ENCODE peak calls at places on chromosomes 5 and 9, in eight cellular contexts. One of them, this sample, is unnamed.

GRCh38 chr9:91427873-91428272 is 4.2 kb upstream of the NFIL3 start:
- DNase-seq in psoas muscle: no peak
- DNase-seq in neural progenitor cell: no peak
- DNase-seq in HFFc6: peak; percentile 41
- DNase-seq in GM23338: no peak
- DNase-seq in GM20000: no peak
- DNase-seq in lung: no peak
- DNase-seq in foreskin keratinocyte: peak; percentile 70
- DNase-seq in this sample: no peak

GRCh38 chr5:168683927-168684295 is 104.7 kb upstream of the PANK3 start:
- DNase-seq in psoas muscle: no peak
- DNase-seq in neural progenitor cell: no peak
- DNase-seq in HFFc6: no peak
- DNase-seq in GM23338: no peak
- DNase-seq in GM20000: no peak
- DNase-seq in lung: no peak
- DNase-seq in foreskin keratinocyte: no peak
- DNase-seq in this sample: no peak

GRCh38 chr5:153654892-153655520 is 164.5 kb downstream of the GRIA1 start:
- DNase-seq in psoas muscle: no peak
- DNase-seq in neural progenitor cell: no peak
- DNase-seq in HFFc6: peak; percentile 48
- DNase-seq in GM23338: no peak
- DNase-seq in GM20000: no peak
- DNase-seq in lung: no peak
- DNase-seq in foreskin keratinocyte: no peak
- DNase-seq in this sample: no peak

GRCh38 chr5:74638776-74639537 is 1.6 kb downstream of the ENC1 start:
- DNase-seq in psoas muscle: no peak
- DNase-seq in neural progenitor cell: no peak
- DNase-seq in HFFc6: peak; percentile 25
- DNase-seq in GM23338: no peak
- DNase-seq in GM20000: peak; percentile 50
- DNase-seq in lung: no peak
- DNase-seq in foreskin keratinocyte: peak; percentile 66
- DNase-seq in this sample: no peak

GRCh38 chr9:7536310-7536939 is 263.2 kb downstream of the DMAC1 start:
- DNase-seq in psoas muscle: peak; percentile 15
- DNase-seq in neural progenitor cell: peak; percentile 74
- DNase-seq in HFFc6: no peak
- DNase-seq in GM23338: peak; percentile 87
- DNase-seq in GM20000: peak; percentile 58
- DNase-seq in lung: peak; percentile 44
- DNase-seq in foreskin keratinocyte: peak; percentile 4
- DNase-seq in this sample: peak; percentile 68

GRCh38 chr5:57653636-57654290 is 171.2 kb upstream of the ACTBL2 start:
- DNase-seq in psoas muscle: no peak
- DNase-seq in neural progenitor cell: no peak
- DNase-seq in HFFc6: no peak
- DNase-seq in GM23338: no peak
- DNase-seq in GM20000: no peak
- DNase-seq in lung: no peak
- DNase-seq in foreskin keratinocyte: no peak
- DNase-seq in this sample: no peak

GRCh38 chr9:80866576-80867227 is 822.6 kb downstream of the TLE1 start:
- DNase-seq in psoas muscle: no peak
- DNase-seq in neural progenitor cell: no peak
- DNase-seq in HFFc6: no peak
- DNase-seq in GM23338: no peak
- DNase-seq in GM20000: no peak
- DNase-seq in lung: no peak
- DNase-seq in foreskin keratinocyte: peak; percentile 83
- DNase-seq in this sample: no peak

GRCh38 chr5:163658702-163659567 is 153.5 kb downstream of the MAT2B start:
- DNase-seq in psoas muscle: no peak
- DNase-seq in neural progenitor cell: no peak
- DNase-seq in HFFc6: no peak
- DNase-seq in GM23338: no peak
- DNase-seq in GM20000: no peak
- DNase-seq in lung: no peak
- DNase-seq in foreskin keratinocyte: no peak
- DNase-seq in this sample: no peak

GRCh38 chr5:14760548-14761002 is 96.1 kb downstream of the OTULIN start:
- DNase-seq in psoas muscle: peak; percentile 44
- DNase-seq in neural progenitor cell: no peak
- DNase-seq in HFFc6: no peak
- DNase-seq in GM23338: no peak
- DNase-seq in GM20000: no peak
- DNase-seq in lung: no peak
- DNase-seq in foreskin keratinocyte: no peak
- DNase-seq in this sample: no peak

GRCh38 chr5:119071573-119071874 is 637 bp downstream of the DMXL1 start:
- DNase-seq in psoas muscle: no peak
- DNase-seq in neural progenitor cell: no peak
- DNase-seq in HFFc6: no peak
- DNase-seq in GM23338: peak; percentile 24
- DNase-seq in GM20000: no peak
- DNase-seq in lung: no peak
- DNase-seq in foreskin keratinocyte: no peak
- DNase-seq in this sample: no peak

GRCh38 chr5:82259172-82259800 is 18.9 kb downstream of the RPS23 start:
- DNase-seq in psoas muscle: no peak
- DNase-seq in neural progenitor cell: no peak
- DNase-seq in HFFc6: peak; percentile 50
- DNase-seq in GM23338: peak; percentile 62
- DNase-seq in GM20000: no peak
- DNase-seq in lung: no peak
- DNase-seq in foreskin keratinocyte: peak; percentile 29
- DNase-seq in this sample: no peak

GRCh38 chr5:173913686-173914321 is 25.7 kb downstream of the CPEB4 start:
- DNase-seq in psoas muscle: no peak
- DNase-seq in neural progenitor cell: no peak
- DNase-seq in HFFc6: no peak
- DNase-seq in GM23338: no peak
- DNase-seq in GM20000: no peak
- DNase-seq in lung: no peak
- DNase-seq in foreskin keratinocyte: no peak
- DNase-seq in this sample: no peak

GRCh38 chr5:157941616-157942015 is 82.7 kb upstream of the CLINT1 start:
- DNase-seq in psoas muscle: no peak
- DNase-seq in neural progenitor cell: no peak
- DNase-seq in HFFc6: no peak
- DNase-seq in GM23338: no peak
- DNase-seq in GM20000: no peak
- DNase-seq in lung: no peak
- DNase-seq in foreskin keratinocyte: peak; percentile 40
- DNase-seq in this sample: no peak

GRCh38 chr5:160649304-160649703 is 202.7 kb downstream of the ATP10B start:
- DNase-seq in psoas muscle: no peak
- DNase-seq in neural progenitor cell: peak; percentile 67
- DNase-seq in HFFc6: no peak
- DNase-seq in GM23338: peak; percentile 64
- DNase-seq in GM20000: peak; percentile 8
- DNase-seq in lung: no peak
- DNase-seq in foreskin keratinocyte: peak; percentile 5
- DNase-seq in this sample: peak; percentile 26

DNA sequence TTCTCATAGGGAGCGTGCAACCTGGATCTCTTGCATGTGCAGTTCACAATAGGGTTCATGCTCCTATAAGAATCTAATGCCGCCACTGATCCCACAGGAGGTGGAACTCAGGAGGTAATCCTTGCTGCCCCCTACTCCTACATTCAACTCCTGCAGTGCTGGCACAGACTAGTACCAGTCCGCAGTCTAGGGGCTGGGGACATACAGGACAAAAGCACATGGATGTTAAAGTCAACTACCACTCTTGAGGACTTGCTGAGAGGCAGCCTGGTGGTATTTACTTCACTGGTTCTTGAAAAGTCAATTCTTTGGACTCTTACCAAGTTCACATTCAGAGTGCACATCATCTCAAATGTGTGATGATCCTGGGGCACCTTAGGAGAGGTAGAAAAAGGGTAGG is 33.0 kb downstream of the MTMR12 start:
- DNase-seq in psoas muscle: no peak
- DNase-seq in neural progenitor cell: no peak
- DNase-seq in HFFc6: no peak
- DNase-seq in GM23338: no peak
- DNase-seq in GM20000: no peak
- DNase-seq in lung: no peak
- DNase-seq in foreskin keratinocyte: no peak
- DNase-seq in this sample: peak; percentile 57
- TF ChIP-seq CTCF in psoas muscle: no peak
- TF ChIP-seq CTCF in neural progenitor cell: no peak
- TF ChIP-seq CTCF in HFFc6: no peak
- TF ChIP-seq CTCF in GM23338: no peak
- TF ChIP-seq CTCF in GM20000: no peak
- TF ChIP-seq CTCF in lung: no peak
- TF ChIP-seq CTCF in foreskin keratinocyte: no peak
- TF ChIP-seq CTCF in this sample: no peak

GRCh38 chr5:1736065-1736464 is 63.6 kb downstream of the MRPL36 start:
- DNase-seq in psoas muscle: no peak
- DNase-seq in neural progenitor cell: no peak
- DNase-seq in HFFc6: no peak
- DNase-seq in GM23338: no peak
- DNase-seq in GM20000: no peak
- DNase-seq in lung: no peak
- DNase-seq in foreskin keratinocyte: no peak
- DNase-seq in this sample: no peak

GRCh38 chr5:1735320-1735970 is 64.2 kb downstream of the MRPL36 start:
- DNase-seq in psoas muscle: no peak
- DNase-seq in neural progenitor cell: no peak
- DNase-seq in HFFc6: no peak
- DNase-seq in GM23338: no peak
- DNase-seq in GM20000: no peak
- DNase-seq in lung: no peak
- DNase-seq in foreskin keratinocyte: no peak
- DNase-seq in this sample: no peak

GRCh38 chr5:1736889-1737711 is 62.5 kb downstream of the MRPL36 start:
- DNase-seq in psoas muscle: no peak
- DNase-seq in neural progenitor cell: no peak
- DNase-seq in HFFc6: no peak
- DNase-seq in GM23338: peak; percentile 56
- DNase-seq in GM20000: no peak
- DNase-seq in lung: no peak
- DNase-seq in foreskin keratinocyte: no peak
- DNase-seq in this sample: no peak

GRCh38 chr5:1734908-1735289 is 64.7 kb downstream of the MRPL36 start:
- DNase-seq in psoas muscle: no peak
- DNase-seq in neural progenitor cell: no peak
- DNase-seq in HFFc6: no peak
- DNase-seq in GM23338: no peak
- DNase-seq in GM20000: no peak
- DNase-seq in lung: peak; percentile 22
- DNase-seq in foreskin keratinocyte: no peak
- DNase-seq in this sample: no peak

GRCh38 chr5:1737790-1738405 is 61.7 kb downstream of the MRPL36 start:
- DNase-seq in psoas muscle: no peak
- DNase-seq in neural progenitor cell: peak; percentile 54
- DNase-seq in HFFc6: peak; percentile 16
- DNase-seq in GM23338: peak; percentile 63
- DNase-seq in GM20000: peak; percentile 80
- DNase-seq in lung: no peak
- DNase-seq in foreskin keratinocyte: peak; percentile 9
- DNase-seq in this sample: no peak
- TF ChIP-seq CTCF in psoas muscle: peak; percentile 25
- TF ChIP-seq CTCF in neural progenitor cell: peak; percentile 76
- TF ChIP-seq CTCF in HFFc6: peak; percentile 87
- TF ChIP-seq CTCF in GM23338: peak; percentile 79
- TF ChIP-seq CTCF in GM20000: peak; percentile 58
- TF ChIP-seq CTCF in lung: no peak
- TF ChIP-seq CTCF in foreskin keratinocyte: peak; percentile 79
- TF ChIP-seq CTCF in this sample: no peak

DNA sequence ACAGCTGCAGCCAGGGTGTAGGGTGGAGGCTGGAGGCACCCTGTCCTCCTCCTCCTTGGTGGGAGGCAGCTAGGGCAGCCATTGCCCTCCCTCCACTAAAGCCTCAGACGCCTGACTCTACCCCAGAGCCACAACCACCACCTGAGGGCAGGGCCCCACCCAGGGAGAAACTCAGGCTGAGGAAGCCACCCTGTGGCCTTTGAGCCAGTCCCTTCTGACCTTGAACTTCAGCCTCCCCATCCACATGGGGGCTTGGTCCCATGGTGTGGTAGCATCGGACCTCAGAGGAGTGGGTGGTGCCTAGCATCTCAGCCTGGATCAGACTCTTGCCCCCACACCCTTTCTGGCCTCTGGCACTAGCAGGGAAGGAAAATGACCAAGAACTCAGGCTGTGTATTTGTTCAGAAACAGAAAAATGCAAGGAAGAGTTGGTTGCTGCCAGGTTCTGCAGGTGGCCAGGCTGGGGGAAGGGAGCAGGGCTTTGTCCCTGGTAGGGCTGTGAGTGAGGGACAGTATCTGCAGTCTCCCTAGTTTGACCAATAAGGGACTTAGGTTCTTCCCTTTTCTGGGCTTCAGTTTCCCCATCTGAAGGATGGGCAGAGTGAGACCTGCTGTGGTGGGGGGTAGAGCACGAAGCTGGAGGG is 3.2 kb downstream of the DAB2IP start:
- DNase-seq in psoas muscle: no peak
- DNase-seq in neural progenitor cell: no peak
- DNase-seq in HFFc6: no peak
- DNase-seq in GM23338: no peak
- DNase-seq in GM20000: no peak
- DNase-seq in lung: no peak
- DNase-seq in foreskin keratinocyte: no peak
- DNase-seq in this sample: no peak
- TF ChIP-seq CTCF in psoas muscle: no peak
- TF ChIP-seq CTCF in neural progenitor cell: no peak
- TF ChIP-seq CTCF in HFFc6: no peak
- TF ChIP-seq CTCF in GM23338: no peak
- TF ChIP-seq CTCF in GM20000: no peak
- TF ChIP-seq CTCF in lung: no peak
- TF ChIP-seq CTCF in foreskin keratinocyte: no peak
- TF ChIP-seq CTCF in this sample: no peak

GRCh38 chr5:80654054-80654390 is 430 bp upstream of the MSH3 start:
- DNase-seq in psoas muscle: no peak
- DNase-seq in neural progenitor cell: peak; percentile 35
- DNase-seq in HFFc6: no peak
- DNase-seq in GM23338: peak; percentile 34
- DNase-seq in GM20000: peak; percentile 20
- DNase-seq in lung: no peak
- DNase-seq in foreskin keratinocyte: no peak
- DNase-seq in this sample: no peak

GRCh38 chr5:80655231-80655784 is 525 bp upstream of the DHFR start:
- DNase-seq in psoas muscle: no peak
- DNase-seq in neural progenitor cell: no peak
- DNase-seq in HFFc6: no peak
- DNase-seq in GM23338: no peak
- DNase-seq in GM20000: no peak
- DNase-seq in lung: no peak
- DNase-seq in foreskin keratinocyte: no peak
- DNase-seq in this sample: no peak

GRCh38 chr5:80656425-80656824 is 1.6 kb upstream of the DHFR start:
- DNase-seq in psoas muscle: no peak
- DNase-seq in neural progenitor cell: no peak
- DNase-seq in HFFc6: no peak
- DNase-seq in GM23338: peak; percentile 33
- DNase-seq in GM20000: no peak
- DNase-seq in lung: no peak
- DNase-seq in foreskin keratinocyte: no peak
- DNase-seq in this sample: no peak

GRCh38 chr5:80653497-80653896 is 955 bp upstream of the MSH3 start:
- DNase-seq in psoas muscle: no peak
- DNase-seq in neural progenitor cell: no peak
- DNase-seq in HFFc6: no peak
- DNase-seq in GM23338: no peak
- DNase-seq in GM20000: no peak
- DNase-seq in lung: no peak
- DNase-seq in foreskin keratinocyte: no peak
- DNase-seq in this sample: no peak

GRCh38 chr5:80654391-80655230 is at the start of the genes DHFR and MSH3:
- DNase-seq in psoas muscle: peak; percentile 88
- DNase-seq in neural progenitor cell: peak; percentile 95
- DNase-seq in HFFc6: peak; percentile 71
- DNase-seq in GM23338: peak; percentile 96
- DNase-seq in GM20000: peak; percentile 95
- DNase-seq in lung: peak; percentile 84
- DNase-seq in foreskin keratinocyte: peak; percentile 88
- DNase-seq in this sample: peak; percentile 87
- TF ChIP-seq CTCF in psoas muscle: no peak
- TF ChIP-seq CTCF in neural progenitor cell: peak; percentile 46
- TF ChIP-seq CTCF in HFFc6: peak; percentile 55
- TF ChIP-seq CTCF in GM23338: peak; percentile 17
- TF ChIP-seq CTCF in GM20000: no peak
- TF ChIP-seq CTCF in lung: no peak
- TF ChIP-seq CTCF in foreskin keratinocyte: peak; percentile 43
- TF ChIP-seq CTCF in this sample: no peak

This sample was measured in thyroid gland.